ENCODE peak calls at places on chromosomes 3 and 15, in four cellular contexts. D, P, I and R are unnamed samples.

GRCh38 chr3:119976214-119976613 is 118.0 kb downstream of the GSK3B start:
- DNase-seq in D (no peak), P (no peak), I (no peak), R (no peak)

GRCh38 chr3:55576621-55577020 is 89.5 kb upstream of the WNT5A start:
- DNase-seq in D (no peak), P (no peak), I (no peak), R (no peak)

GRCh38 chr15:64619880-64620839 is 155.2 kb downstream of the RBPMS2 start:
- DNase-seq in D (peak), P (no peak), I (no peak), R (no peak)

GRCh38 chr3:47852604-47853397 is 49.9 kb downstream of the DHX30 start:
- DNase-seq in D (no peak), P (no peak), I (no peak), R (no peak)

GRCh38 chr3:17340693-17341092 is 401.7 kb downstream of the TBC1D5 start:
- DNase-seq in D (no peak), P (no peak), I (no peak), R (no peak)

GRCh38 chr15:65869954-65870871 is 922 bp downstream of the RAB11A start:
- DNase-seq in D (peak), P (peak), I (no peak), R (peak)

GRCh38 chr3:144187531-144188230 is 216.1 kb downstream of the DIPK2A start:
- DNase-seq in D (no peak), P (no peak), I (no peak), R (no peak)

GRCh38 chr3:129226374-129226773 is 23.0 kb upstream of the COPG1 start:
- DNase-seq in D (peak), P (peak), I (no peak), R (no peak)

GRCh38 chr3:45688194-45688881 is 858 bp upstream of the SACM1L start:
- DNase-seq in D (peak), P (peak), I (no peak), R (peak)

GRCh38 chr15:35693286-35693685 is 147.3 kb upstream of the DPH6 start:
- DNase-seq in D (no peak), P (no peak), I (no peak), R (no peak)

GRCh38 chr3:38985581-38985980 is 66.2 kb downstream of the SCN11A start:
- DNase-seq in D (peak), P (no peak), I (no peak), R (no peak)

GRCh38 chr3:13040381-13041074 is 32.7 kb downstream of the IQSEC1 start:
- DNase-seq in D (no peak), P (peak), I (no peak), R (no peak)

GRCh38 chr3:58858126-58858525 is 191.6 kb upstream of the FAM3D start:
- DNase-seq in D (no peak), P (no peak), I (no peak), R (no peak)

GRCh38 chr3:13832130-13832529 is 47.7 kb downstream of the WNT7A start:
- DNase-seq in D (no peak), P (no peak), I (no peak), R (no peak)

GRCh38 chr3:97860364-97860763 is 38.6 kb downstream of the CRYBG3 start:
- DNase-seq in D (no peak), P (no peak), I (no peak), R (no peak)

GRCh38 chr15:32042269-32042996 is 12.1 kb downstream of the CHRNA7 start:
- DNase-seq in D (no peak), P (no peak), I (no peak), R (no peak)

GRCh38 chr15:58506064-58506490 is 74.3 kb downstream of the LIPC start:
- DNase-seq in D (no peak), P (no peak), I (no peak), R (no peak)

GRCh38 chr3:157312366-157312745 is 124.3 kb upstream of the PTX3 start:
- DNase-seq in D (no peak), P (no peak), I (no peak), R (no peak)
- TF ChIP-seq MYC in D (no peak), P (no peak), I (no peak), R (no peak)

GRCh38 chr3:32443471-32443870 is 51.8 kb downstream of the CMTM7 start:
- DNase-seq in D (no peak), P (no peak), I (no peak), R (no peak)
- TF ChIP-seq MYC in D (no peak), P (no peak), I (no peak), R (no peak)

GRCh38 chr3:133542871-133543270 is 30.6 kb upstream of the CDV3 start:
- DNase-seq in D (no peak), P (no peak), I (no peak), R (peak)

GRCh38 chr3:133547432-133548041 is 25.9 kb upstream of the CDV3 start:
- DNase-seq in D (peak), P (no peak), I (no peak), R (no peak)

GRCh38 chr3:133549565-133549964 is 23.9 kb upstream of the CDV3 start:
- DNase-seq in D (no peak), P (no peak), I (no peak), R (no peak)

GRCh38 chr3:133548090-133548489 is 25.4 kb upstream of the CDV3 start:
- DNase-seq in D (no peak), P (no peak), I (no peak), R (no peak)
- TF ChIP-seq MYC in D (no peak), P (no peak), I (no peak), R (no peak)

DNA sequence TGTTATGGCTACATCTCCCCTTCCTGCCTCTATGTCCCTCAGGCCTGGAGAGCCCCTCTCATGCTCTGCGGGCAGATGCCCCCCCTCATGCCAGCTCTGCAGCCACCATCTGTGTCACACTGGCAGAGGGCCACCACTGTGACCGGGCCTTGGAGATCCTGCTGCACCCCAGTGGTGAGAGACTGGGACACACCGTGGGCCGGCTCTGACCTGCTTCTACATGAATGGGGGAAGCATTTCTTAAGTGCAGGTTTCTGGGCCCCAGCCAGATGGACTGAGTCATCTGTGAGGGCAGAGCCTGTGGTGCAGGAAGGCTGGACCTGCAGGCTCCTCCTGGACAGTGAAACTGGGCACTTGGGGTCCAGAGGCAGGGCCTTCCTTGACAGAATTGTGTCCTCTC is 4.8 kb downstream of the VWA5B2 start:
- DNase-seq in D (peak), P (peak), I (no peak), R (peak)
- TF ChIP-seq MYC in D (no peak), P (no peak), I (no peak), R (no peak)

GRCh38 chr15:101621961-101622360 is 30.2 kb downstream of the TM2D3 start:
- DNase-seq in D (no peak), P (no peak), I (no peak), R (no peak)

GRCh38 chr15:101620645-101621044 is 31.5 kb downstream of the TM2D3 start:
- DNase-seq in D (no peak), P (no peak), I (peak), R (no peak)

GRCh38 chr15:101625980-101626379 is 26.2 kb downstream of the TM2D3 start:
- DNase-seq in D (no peak), P (no peak), I (no peak), R (no peak)

GRCh38 chr15:101625169-101625568 is 27.0 kb downstream of the TM2D3 start:
- DNase-seq in D (no peak), P (no peak), I (no peak), R (peak)

DNA sequence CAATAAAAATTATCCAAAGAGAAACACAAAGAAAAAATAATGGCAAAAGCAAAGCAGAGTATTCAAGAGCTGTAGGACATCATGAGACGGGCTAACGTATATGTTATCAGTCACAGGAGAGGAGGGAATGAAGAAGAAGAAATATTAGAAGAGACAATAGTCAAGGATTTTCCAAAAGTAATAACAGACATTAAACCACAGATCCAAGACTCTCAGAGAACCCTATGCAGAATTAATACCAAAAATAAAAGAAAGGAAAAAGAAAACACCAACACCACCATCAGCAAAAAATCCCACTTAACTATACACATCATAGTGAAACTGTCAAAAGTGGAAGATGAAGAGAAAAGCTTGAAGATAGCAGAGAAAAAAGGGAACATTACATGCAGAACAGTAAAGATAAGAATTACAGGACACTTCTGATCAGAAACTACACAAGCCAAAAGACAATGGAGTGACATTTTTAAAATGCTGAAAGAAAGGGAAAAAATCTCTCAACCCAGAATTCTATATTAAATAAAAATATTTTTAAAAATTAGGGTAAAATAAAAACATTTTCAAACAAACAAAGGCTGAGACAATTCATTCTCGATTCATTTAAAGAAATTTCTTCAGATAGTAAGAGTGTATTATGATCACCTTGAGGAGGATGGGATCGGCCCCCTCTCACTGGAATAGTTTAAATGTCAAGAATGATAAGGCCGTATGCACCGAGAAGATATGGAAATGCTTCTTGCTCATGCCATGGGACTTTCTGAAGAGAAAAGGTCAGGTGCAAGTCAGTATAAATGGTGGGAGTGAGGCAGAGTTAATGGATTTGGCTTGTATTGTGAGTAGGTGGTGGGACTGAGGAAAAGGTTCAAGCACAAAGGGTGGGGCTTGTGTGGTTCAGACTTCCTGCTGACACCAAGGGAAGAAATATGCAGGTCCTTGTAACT is 28.5 kb downstream of the TM2D3 start:
- DNase-seq in D (no peak), P (peak), I (no peak), R (no peak)
- TF ChIP-seq MYC in D (no peak), P (no peak), I (no peak), R (no peak)